ENCODE peak calls at places on chromosomes 7 and 10, in six cellular contexts. M, A, E, T, G and L are unnamed samples.

GRCh38 chr10:94129393-94130130 is 135.8 kb downstream of the PLCE1 start:
- DNase-seq in G (no peak), E (peak), T (no peak), A (peak), M (no peak), L (peak)

GRCh38 chr10:77245953-77246352 is 391.7 kb downstream of the KCNMA1 start:
- DNase-seq in A (no peak), M (no peak), G (peak), T (no peak), E (no peak), L (peak)

GRCh38 chr7:1466524-1467271 is 7.4 kb upstream of the MICALL2 start:
- DNase-seq in G (no peak), A (peak), M (peak), E (peak), T (peak), L (peak)

GRCh38 chr10:124974131-124974530 is 32.2 kb downstream of the ZRANB1 start:
- DNase-seq in E (no peak), A (no peak), M (no peak), G (no peak), T (no peak), L (no peak)

GRCh38 chr10:976316-976715 is 11.9 kb upstream of the GTPBP4 start:
- DNase-seq in G (no peak), T (no peak), M (no peak), A (no peak), E (no peak), L (no peak)

GRCh38 chr7:55187701-55188491 is 169.1 kb downstream of the EGFR start:
- DNase-seq in M (peak), T (no peak), G (no peak), A (no peak), E (no peak), L (no peak)

GRCh38 chr7:47322731-47323130 is 259.2 kb downstream of the TNS3 start:
- DNase-seq in A (no peak), E (no peak), T (no peak), G (no peak), M (no peak), L (no peak)

GRCh38 chr7:139124084-139124914 is 14.8 kb upstream of the ZC3HAV1 start:
- DNase-seq in A (no peak), M (no peak), T (no peak), G (no peak), E (no peak), L (no peak)

GRCh38 chr7:22418251-22419046 is 61.5 kb upstream of the RAPGEF5 start:
- DNase-seq in E (no peak), G (no peak), T (no peak), A (no peak), M (no peak), L (no peak)

GRCh38 chr10:46536171-46536570 is 20.3 kb downstream of the GPRIN2 start:
- DNase-seq in M (no peak), T (peak), G (no peak), A (no peak), E (no peak), L (no peak)

GRCh38 chr7:45145881-45146280 is 11.7 kb upstream of the RAMP3 start:
- DNase-seq in M (no peak), T (no peak), E (no peak), A (no peak), G (no peak), L (no peak)

GRCh38 chr7:41918597-41918996 is 215.7 kb upstream of the INHBA start:
- DNase-seq in E (peak), G (no peak), A (peak), M (no peak), T (no peak), L (peak)

GRCh38 chr10:74415440-74415839 is 264.4 kb downstream of the ADK start:
- DNase-seq in M (no peak), T (no peak), A (no peak), G (no peak), E (no peak), L (no peak)

GRCh38 chr10:74419491-74420466 is 268.8 kb downstream of the ADK start:
- DNase-seq in T (no peak), A (no peak), G (no peak), E (peak), M (no peak), L (peak)

GRCh38 chr10:74417397-74417796 is 266.4 kb downstream of the ADK start:
- DNase-seq in G (no peak), A (no peak), E (no peak), M (no peak), T (no peak), L (no peak)

DNA sequence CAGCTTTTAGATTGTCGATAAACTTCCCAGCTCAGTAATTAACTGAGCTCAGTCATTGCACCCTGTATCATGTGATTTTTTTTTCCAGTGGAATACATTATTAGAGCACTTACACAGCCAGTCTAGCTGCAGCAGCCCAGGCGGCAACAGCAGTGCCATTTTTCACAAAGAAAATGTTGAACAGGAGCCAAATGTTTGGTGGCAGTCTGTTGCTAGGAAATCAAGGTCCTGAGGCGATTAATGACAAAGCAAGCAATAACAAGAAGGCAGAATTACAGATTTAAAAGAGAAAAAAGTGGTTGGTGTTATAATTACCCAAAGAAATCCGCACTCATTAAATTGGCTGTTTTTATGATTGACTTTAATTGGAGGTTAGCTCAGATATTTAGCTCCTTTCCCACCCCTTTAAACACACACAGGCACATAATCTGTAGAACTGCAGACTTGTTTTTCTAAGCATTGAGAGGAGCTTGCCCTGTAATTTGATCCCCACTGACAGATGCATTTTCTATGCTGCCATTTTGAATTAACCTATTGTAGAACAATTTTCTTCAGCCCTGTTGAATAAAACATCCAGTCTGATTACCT is 267.4 kb downstream of the ADK start:
- DNase-seq in A (no peak), G (no peak), T (peak), M (no peak), E (no peak), L (peak)
- H3K4me3 ChIP-seq in A (no peak), G (no peak), T (no peak), M (no peak), E (no peak), L (no peak)

DNA sequence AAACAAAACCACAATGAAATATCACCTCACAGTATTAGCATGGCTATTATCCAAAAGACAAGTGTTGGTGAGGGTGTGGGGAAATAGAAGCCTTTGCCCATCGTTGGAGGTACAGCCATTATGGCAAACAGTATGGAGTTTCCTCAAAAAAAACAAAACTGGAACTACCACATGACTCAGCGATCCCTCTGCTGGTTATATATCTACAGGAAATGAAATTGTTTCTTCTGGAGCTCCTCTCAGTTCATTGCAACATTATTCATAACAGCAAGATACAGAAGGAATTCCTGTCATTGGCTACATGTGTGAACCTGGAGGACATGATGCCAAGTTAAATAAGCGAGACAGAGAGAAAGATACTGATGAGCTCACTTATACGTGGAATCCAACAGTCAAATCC is 2.4 kb upstream of the UBE3C start:
- DNase-seq in E (peak), G (peak), A (peak), M (no peak), T (no peak), L (peak)
- TF ChIP-seq CTCF in E (peak), G (no peak), A (peak), M (no peak), T (no peak), L (peak)

DNA sequence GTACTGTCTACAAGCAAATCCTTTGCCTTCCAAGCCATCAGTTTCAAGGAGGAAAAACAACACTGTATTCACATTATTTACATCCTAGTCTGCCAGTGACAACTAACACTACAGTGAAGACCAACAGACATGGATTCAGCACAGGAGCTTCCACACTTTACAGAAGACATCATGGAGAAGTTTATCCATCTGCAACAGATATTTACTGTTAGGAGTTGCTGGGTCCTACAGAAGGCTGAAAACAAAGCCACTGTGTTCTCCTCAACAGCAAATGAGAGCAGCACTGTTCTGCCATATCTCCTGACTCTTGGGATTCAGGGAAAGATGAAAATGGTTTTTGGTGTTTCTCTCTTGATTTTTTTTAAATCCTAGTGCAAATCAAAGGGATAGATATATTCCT is 31.9 kb downstream of the NAPEPLD start:
- DNase-seq in M (no peak), T (no peak), A (no peak), E (no peak), G (no peak), L (no peak)
- H3K4me3 ChIP-seq in M (no peak), T (no peak), A (no peak), E (no peak), G (no peak), L (no peak)

DNA sequence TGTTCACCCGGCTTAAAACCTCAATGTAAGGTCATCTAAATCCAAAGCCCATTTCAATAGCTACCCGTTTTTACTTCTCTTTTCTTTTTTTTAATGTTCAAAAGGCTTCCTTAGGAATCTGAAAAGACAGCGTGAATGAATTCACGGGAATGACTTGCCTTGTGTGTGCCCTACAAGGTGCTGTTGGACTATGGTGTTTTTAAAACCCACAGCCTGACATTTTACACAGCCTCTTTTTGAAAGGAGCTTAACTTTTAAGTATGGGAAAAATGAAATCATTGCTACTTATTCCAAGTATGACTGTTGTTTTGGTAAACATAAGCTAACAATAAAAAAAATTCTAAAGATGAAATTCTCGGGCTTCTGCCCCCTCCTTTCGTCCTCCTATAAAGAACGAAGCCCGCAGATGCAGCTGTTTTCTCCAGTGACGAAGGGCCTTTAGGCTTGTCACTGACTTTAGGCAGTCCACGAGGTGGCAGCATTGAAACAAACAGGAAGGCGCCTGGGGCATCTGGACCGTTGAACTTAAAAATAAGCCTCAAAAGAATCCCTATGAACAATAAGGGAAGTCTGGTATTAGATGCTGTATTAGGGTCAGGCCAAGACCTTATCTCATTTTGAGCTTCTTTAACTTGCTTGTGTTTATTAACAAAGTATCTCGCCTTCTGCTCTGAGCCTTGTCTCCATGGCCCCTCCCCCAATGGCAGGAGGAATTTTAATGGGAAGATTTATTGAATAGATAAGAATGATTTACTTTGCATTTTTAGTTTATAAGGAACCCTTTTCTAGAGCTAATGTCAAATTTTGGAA is 141.2 kb downstream of the NRP1 start:
- DNase-seq in E (peak), T (peak), M (peak), A (peak), G (peak), L (peak)
- TF ChIP-seq CTCF in E (peak), T (peak), M (peak), A (peak), G (peak), L (peak)

GRCh38 chr7:18499407-18500197 is 4.1 kb downstream of the HDAC9 start:
- DNase-seq in T (peak), G (no peak), M (no peak), E (no peak), A (no peak), L (no peak)

GRCh38 chr7:18497082-18497481 is 1.5 kb downstream of the HDAC9 start:
- DNase-seq in G (no peak), T (no peak), E (no peak), M (no peak), A (no peak), L (no peak)

GRCh38 chr7:18498327-18498726 is 2.8 kb downstream of the HDAC9 start:
- DNase-seq in G (no peak), T (no peak), A (no peak), E (no peak), M (no peak), L (no peak)

GRCh38 chr7:18496336-18496700 is 769 bp downstream of the HDAC9 start:
- DNase-seq in E (no peak), A (no peak), T (no peak), M (no peak), G (no peak), L (no peak)

GRCh38 chr7:18497800-18498199 is 2.3 kb downstream of the HDAC9 start:
- DNase-seq in G (no peak), A (no peak), T (no peak), E (no peak), M (no peak), L (no peak)
- H3K4me3 ChIP-seq in G (no peak), A (no peak), T (no peak), E (no peak), M (no peak), L (no peak)

DNA sequence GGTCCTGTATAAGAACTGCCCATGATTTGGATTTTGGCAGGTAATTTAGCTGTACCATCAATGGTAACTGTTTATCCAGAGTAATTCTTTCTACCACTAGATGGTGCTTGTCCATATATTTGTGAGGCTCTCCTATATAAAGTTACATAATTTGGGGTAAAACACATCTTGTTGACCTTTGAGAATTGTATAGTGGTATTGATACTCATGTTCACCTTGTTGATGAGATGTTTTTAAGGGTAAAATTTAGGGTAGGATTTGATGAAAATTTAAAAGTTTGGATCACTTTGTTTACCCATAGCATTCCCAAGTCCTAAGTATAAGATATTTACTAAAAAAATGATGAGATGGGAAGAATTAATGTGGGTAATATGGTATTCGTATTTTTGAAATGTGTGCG is 31.6 kb downstream of the ST7 start:
- DNase-seq in M (no peak), E (no peak), G (peak), T (no peak), A (no peak), L (peak)
- TF ChIP-seq CTCF in M (peak), E (peak), G (peak), T (peak), A (peak), L (peak)

DNA sequence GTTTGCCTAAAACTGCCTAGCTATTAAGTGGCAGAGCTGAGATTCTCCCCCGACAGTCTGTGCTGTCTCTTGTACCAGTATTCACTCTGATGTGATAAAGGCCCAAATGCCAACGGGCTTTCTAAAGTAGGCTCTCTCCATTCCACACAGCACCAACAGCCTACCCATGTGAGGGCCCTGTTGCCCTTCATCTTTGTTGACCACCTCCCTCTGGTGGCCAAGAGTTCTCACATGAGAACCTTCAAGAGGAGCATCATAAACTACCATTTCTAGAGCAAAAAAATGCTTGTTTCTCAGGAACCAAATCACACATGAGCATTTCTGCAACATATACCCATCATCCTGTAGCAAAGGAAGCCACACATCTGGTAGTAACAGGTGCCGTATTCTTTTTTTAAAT is 185.8 kb downstream of the GRM8 start:
- DNase-seq in T (no peak), G (no peak), E (no peak), A (no peak), M (no peak), L (no peak)
- H3K4me3 ChIP-seq in T (no peak), G (no peak), E (no peak), A (no peak), M (no peak), L (no peak)

GRCh38 chr7:26507375-26508068 is 215.9 kb downstream of the SNX10 start:
- DNase-seq in A (no peak), G (no peak), M (no peak), E (no peak), T (no peak), L (no peak)
- TF ChIP-seq CTCF in A (no peak), G (no peak), M (no peak), E (no peak), T (no peak), L (no peak)

DNA sequence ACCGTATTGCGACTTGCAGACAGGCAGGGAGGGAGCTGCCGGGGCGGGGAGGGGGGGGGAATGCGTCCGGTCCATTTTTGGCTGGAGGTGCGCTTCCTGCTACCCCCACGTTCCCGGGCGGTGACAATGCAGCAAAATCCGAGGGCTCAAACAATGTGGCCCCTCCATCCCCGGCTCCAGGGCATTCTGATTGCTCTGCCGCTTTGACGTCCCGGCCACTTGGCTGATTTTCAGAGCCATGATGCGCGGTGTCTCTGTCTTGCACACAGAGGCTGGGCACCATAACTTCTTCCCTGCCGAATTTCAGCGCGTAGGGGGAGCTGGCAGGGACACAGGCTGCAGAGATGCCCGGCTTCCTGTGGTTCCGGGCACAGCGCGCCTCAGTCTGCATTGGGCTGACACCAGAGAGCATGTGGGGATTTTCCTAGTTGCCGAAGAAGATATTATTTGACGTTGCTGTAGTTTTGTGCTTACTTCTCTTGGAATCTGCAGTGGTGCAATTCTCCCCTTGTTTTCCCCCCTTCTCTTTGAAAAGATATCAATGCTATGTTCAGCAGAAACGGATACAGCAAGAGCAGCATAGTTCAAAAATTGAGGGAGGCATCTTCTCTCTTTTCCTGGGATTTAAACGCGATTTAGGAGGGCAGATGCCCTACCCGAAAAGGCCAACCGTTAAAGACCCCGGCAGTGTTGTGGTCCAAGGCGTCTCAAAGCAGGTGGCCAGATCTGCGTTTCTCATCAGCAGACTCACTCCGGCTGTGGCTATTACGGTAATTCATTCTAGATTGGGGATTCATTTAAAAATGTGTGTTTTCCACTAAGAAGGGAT is 1.4 kb downstream of the HECW1 start:
- DNase-seq in G (no peak), A (no peak), M (peak), E (no peak), T (no peak), L (peak)
- H3K4me3 ChIP-seq in G (no peak), A (peak), M (no peak), E (peak), T (peak), L (peak)

GRCh38 chr10:119644215-119644826 is 6.9 kb upstream of the BAG3 start:
- DNase-seq in A (no peak), G (no peak), E (no peak), M (no peak), T (no peak), L (no peak)
- TF ChIP-seq CTCF in A (peak), G (no peak), E (peak), M (no peak), T (no peak), L (peak)